ENCODE peak calls at places on chromosome 10, in nine cellular contexts. D, X, B, G, J, U, M, V and W are unnamed samples.

GRCh38 chr10:121284952-121285351 is 313.3 kb downstream of the FGFR2 start:
- DNase-seq in D (no peak), X (no peak), B (no peak), G (no peak), J (no peak), U (no peak), M (no peak), V (no peak), W (no peak)

GRCh38 chr10:118754132-118754555 is 626 bp downstream of the CACUL1 start:
- DNase-seq in D (peak; percentile 90), X (peak; percentile 34), B (no peak), G (no peak), J (peak; percentile 72), U (no peak), M (peak; percentile 34), V (peak; percentile 50), W (peak; percentile 69)

GRCh38 chr10:24851595-24851994 is 100.8 kb downstream of the PRTFDC1 start:
- DNase-seq in D (no peak), X (no peak), B (peak; percentile 54), G (no peak), J (no peak), U (no peak), M (peak; percentile 54), V (no peak), W (no peak)

GRCh38 chr10:100656479-100656878 is 88.9 kb upstream of the PAX2 start:
- DNase-seq in D (peak; percentile 81), X (no peak), B (no peak), G (no peak), J (no peak), U (no peak), M (no peak), V (no peak), W (no peak)

GRCh38 chr10:61882621-61883375 is 18.7 kb upstream of the ARID5B start:
- DNase-seq in D (no peak), X (no peak), B (peak; percentile 58), G (no peak), J (no peak), U (no peak), M (no peak), V (no peak), W (peak; percentile 58)

GRCh38 chr10:1274098-1274745 is 218.0 kb downstream of the WDR37 start:
- DNase-seq in D (no peak), X (no peak), B (no peak), G (no peak), J (no peak), U (no peak), M (no peak), V (peak; percentile 7), W (no peak)

GRCh38 chr10:49527061-49527460 is 11.9 kb downstream of the ERCC6 start:
- DNase-seq in D (no peak), X (no peak), B (no peak), G (no peak), J (no peak), U (no peak), M (no peak), V (no peak), W (no peak)

GRCh38 chr10:91632671-91633550 is at the start of gene PPP1R3C:
- DNase-seq in D (peak; percentile 95), X (peak; percentile 6), B (peak; percentile 92), G (peak; percentile 93), J (no peak), U (peak; percentile 89), M (peak; percentile 79), V (peak; percentile 83), W (peak; percentile 81)

GRCh38 chr10:30091136-30091535 is 31.8 kb upstream of the JCAD start:
- DNase-seq in D (no peak), X (no peak), B (no peak), G (no peak), J (no peak), U (no peak), M (no peak), V (no peak), W (no peak)

GRCh38 chr10:22677333-22677732 is 37.0 kb downstream of the PIP4K2A start:
- DNase-seq in D (no peak), X (no peak), B (no peak), G (no peak), J (no peak), U (no peak), M (no peak), V (no peak), W (no peak)

GRCh38 chr10:84846646-84847045 is 518.3 kb downstream of the CCSER2 start:
- DNase-seq in D (no peak), X (no peak), B (no peak), G (no peak), J (no peak), U (no peak), M (no peak), V (no peak), W (no peak)

GRCh38 chr10:122170802-122171201 is 100.3 kb upstream of the BTBD16 start:
- DNase-seq in D (no peak), X (no peak), B (no peak), G (no peak), J (no peak), U (no peak), M (no peak), V (no peak), W (no peak)

GRCh38 chr10:28681345-28681763 is 4.0 kb downstream of the BAMBI start:
- DNase-seq in D (no peak), X (no peak), B (no peak), G (no peak), J (no peak), U (no peak), M (no peak), V (no peak), W (no peak)

GRCh38 chr10:96327462-96327861 is 23.2 kb downstream of the DNTT start:
- DNase-seq in D (no peak), X (no peak), B (no peak), G (no peak), J (no peak), U (no peak), M (no peak), V (no peak), W (no peak)

GRCh38 chr10:43162604-43163003 is 24.4 kb downstream of the CSGALNACT2 start:
- DNase-seq in D (no peak), X (no peak), B (no peak), G (no peak), J (no peak), U (no peak), M (no peak), V (no peak), W (no peak)

GRCh38 chr10:60975716-60976115 is 31.7 kb upstream of the RHOBTB1 start:
- DNase-seq in D (no peak), X (no peak), B (peak; percentile 65), G (no peak), J (peak; percentile 2), U (no peak), M (no peak), V (no peak), W (peak; percentile 15)

GRCh38 chr10:89245802-89246201 is 5.8 kb downstream of the LIPA start:
- DNase-seq in D (no peak), X (no peak), B (no peak), G (no peak), J (no peak), U (no peak), M (no peak), V (no peak), W (no peak)

GRCh38 chr10:26858707-26859034 is 2.1 kb downstream of the ABI1 start:
- DNase-seq in D (no peak), X (no peak), B (no peak), G (no peak), J (peak; percentile 26), U (no peak), M (no peak), V (no peak), W (peak; percentile 49)
- TF ChIP-seq POLR2A in D (no peak), X (no peak), B (no peak), G (no peak), J (no peak), U (no peak), M (no peak), V (no peak), W (no peak)

GRCh38 chr10:103678104-103678526 is 177.3 kb downstream of the SH3PXD2A start:
- DNase-seq in D (no peak), X (peak; percentile 91), B (peak; percentile 100), G (no peak), J (peak; percentile 49), U (peak; percentile 91), M (peak; percentile 87), V (peak; percentile 87), W (no peak)
- TF ChIP-seq POLR2A in D (no peak), X (peak; percentile 69), B (peak; percentile 97), G (no peak), J (no peak), U (peak; percentile 50), M (peak; percentile 42), V (no peak), W (no peak)

GRCh38 chr10:102775201-102775972 is 31.6 kb downstream of the WBP1L start:
- DNase-seq in D (no peak), X (no peak), B (peak; percentile 15), G (no peak), J (no peak), U (peak; percentile 59), M (peak; percentile 21), V (no peak), W (no peak)

GRCh38 chr10:102773986-102774385 is 30.2 kb downstream of the WBP1L start:
- DNase-seq in D (no peak), X (no peak), B (peak; percentile 23), G (no peak), J (no peak), U (no peak), M (peak; percentile 29), V (no peak), W (peak; percentile 40)

GRCh38 chr10:102776779-102777417 is 33.1 kb downstream of the WBP1L start:
- DNase-seq in D (no peak), X (no peak), B (peak; percentile 98), G (peak; percentile 29), J (no peak), U (peak; percentile 85), M (peak; percentile 71), V (peak; percentile 89), W (peak; percentile 83)

GRCh38 chr10:102777696-102778530 is 34.2 kb downstream of the WBP1L start:
- DNase-seq in D (no peak), X (no peak), B (no peak), G (no peak), J (no peak), U (no peak), M (no peak), V (no peak), W (no peak)

GRCh38 chr10:102775973-102776669 is 32.4 kb downstream of the WBP1L start:
- DNase-seq in D (peak; percentile 53), X (no peak), B (peak; percentile 91), G (no peak), J (no peak), U (peak; percentile 88), M (peak; percentile 59), V (peak; percentile 67), W (peak; percentile 66)
- TF ChIP-seq POLR2A in D (peak; percentile 45), X (no peak), B (no peak), G (no peak), J (no peak), U (peak; percentile 71), M (peak; percentile 65), V (peak; percentile 41), W (peak; percentile 85)

DNA sequence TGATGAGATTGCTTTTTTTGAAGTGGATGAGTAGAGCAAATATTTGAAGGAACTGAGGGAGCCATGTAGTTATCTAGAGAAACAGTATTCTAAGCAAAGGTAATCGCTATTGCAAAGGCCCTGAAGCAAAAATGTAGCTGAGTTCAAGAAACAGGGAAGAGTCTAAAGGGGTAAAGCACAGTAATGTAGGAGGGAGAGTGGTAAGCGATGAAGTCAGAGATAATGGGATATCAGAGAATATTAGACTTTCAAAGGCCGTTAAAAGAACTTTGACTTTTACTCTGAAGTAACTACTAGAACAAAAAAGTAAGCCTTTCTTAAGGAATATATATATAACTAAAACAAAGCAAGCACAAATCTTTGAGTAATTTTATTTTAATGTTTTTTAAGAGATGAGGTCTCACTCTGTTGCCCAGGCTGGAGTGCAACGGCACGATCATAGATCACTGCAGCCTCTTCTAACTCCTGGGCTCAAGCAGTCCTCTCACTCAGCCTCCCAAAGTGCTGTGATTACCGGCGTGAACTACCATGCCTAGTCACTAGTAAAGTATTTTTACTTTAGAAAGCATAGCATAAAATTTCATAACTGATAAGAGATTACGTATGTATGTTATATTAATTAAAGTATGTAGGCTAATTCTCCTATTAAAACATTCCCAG is 61.7 kb upstream of the OIT3 start:
- DNase-seq in D (no peak), X (no peak), B (peak; percentile 26), G (no peak), J (no peak), U (no peak), M (no peak), V (no peak), W (no peak)
- TF ChIP-seq POLR2A in D (no peak), X (no peak), B (no peak), G (no peak), J (no peak), U (no peak), M (no peak), V (no peak), W (no peak)